ENCODE peak calls at places on chromosomes 1 and 21, in eight cellular contexts. G is HepG2, V is SK-N-SH, F is Panc1, X is HL-60, D is HCT116, T is GM12878, Z is K562. K is an unnamed sample.

GRCh38 chr21:28580585-28580984 is 412.1 kb downstream of the LTN1 start:
- DNase-seq in G (no peak), V (no peak), F (no peak), X (no peak), D (no peak), T (no peak), Z (no peak), K (peak)

GRCh38 chr1:89262643-89263042 is 10.0 kb downstream of the GBP5 start:
- DNase-seq in G (no peak), V (no peak), F (no peak), X (no peak), D (no peak), T (no peak), Z (no peak), K (no peak)

GRCh38 chr1:224498574-224499170 is 64.1 kb upstream of the WDR26 start:
- DNase-seq in G (no peak), V (no peak), F (peak), X (peak), D (no peak), T (no peak), Z (no peak), K (peak)

GRCh38 chr1:172391972-172392371 is 28.5 kb upstream of the C1orf105 start:
- DNase-seq in G (no peak), V (no peak), F (no peak), X (no peak), D (no peak), T (no peak), Z (no peak), K (no peak)

GRCh38 chr1:111707906-111708305 is 31.3 kb downstream of the INKA2 start:
- DNase-seq in G (no peak), V (no peak), F (no peak), X (peak), D (no peak), T (no peak), Z (no peak), K (no peak)

GRCh38 chr1:173715538-173715844 is 710 bp downstream of the KLHL20 start:
- DNase-seq in G (no peak), V (no peak), F (no peak), X (no peak), D (no peak), T (peak), Z (no peak), K (no peak)

GRCh38 chr1:30381671-30382365 is 341.6 kb downstream of the MATN1 start:
- DNase-seq in G (no peak), V (no peak), F (no peak), X (no peak), D (no peak), T (no peak), Z (no peak), K (no peak)

GRCh38 chr1:109620396-109620817 is 770 bp downstream of the AMPD2 start:
- DNase-seq in G (no peak), V (peak), F (no peak), X (no peak), D (no peak), T (no peak), Z (peak), K (no peak)

GRCh38 chr1:224219011-224219611 is 36.1 kb downstream of the DEGS1 start:
- DNase-seq in G (no peak), V (no peak), F (no peak), X (no peak), D (no peak), T (no peak), Z (no peak), K (no peak)

GRCh38 chr1:226584164-226584563 is 35.6 kb downstream of the STUM start:
- DNase-seq in G (no peak), V (no peak), F (no peak), X (no peak), D (no peak), T (no peak), Z (no peak), K (no peak)

GRCh38 chr1:116686175-116686574 is 18.6 kb upstream of the IGSF3 start:
- DNase-seq in G (no peak), V (no peak), F (no peak), X (no peak), D (no peak), T (no peak), Z (no peak), K (no peak)

GRCh38 chr1:154607084-154607747 is 770 bp downstream of the ADAR start:
- DNase-seq in G (peak), V (peak), F (no peak), X (no peak), D (no peak), T (no peak), Z (peak), K (no peak)

GRCh38 chr1:44660176-44660575 is 14.1 kb downstream of the TMEM53 start:
- DNase-seq in G (no peak), V (peak), F (no peak), X (no peak), D (no peak), T (no peak), Z (no peak), K (no peak)

GRCh38 chr1:41051022-41051421 is 29.5 kb upstream of the SLFNL1 start:
- DNase-seq in G (no peak), V (no peak), F (no peak), X (no peak), D (no peak), T (no peak), Z (no peak), K (no peak)

GRCh38 chr21:34219334-34220020 is 144.3 kb upstream of the KCNE2 start:
- DNase-seq in G (no peak), V (no peak), F (no peak), X (no peak), D (no peak), T (no peak), Z (no peak), K (no peak)

GRCh38 chr1:37465596-37466517 is 8.5 kb upstream of the ZC3H12A start:
- DNase-seq in G (no peak), V (no peak), F (no peak), X (no peak), D (no peak), T (no peak), Z (no peak), K (no peak)

GRCh38 chr1:223500560-223501425 is 107.6 kb downstream of the CCDC185 start:
- DNase-seq in G (no peak), V (no peak), F (no peak), X (no peak), D (peak), T (no peak), Z (no peak), K (peak)

GRCh38 chr1:30011970-30012369 is 711.4 kb downstream of the MATN1 start:
- DNase-seq in G (no peak), V (no peak), F (no peak), X (no peak), D (no peak), T (no peak), Z (no peak), K (no peak)

GRCh38 chr1:18922319-18922726 is 20.0 kb upstream of the ALDH4A1 start:
- DNase-seq in G (peak), V (no peak), F (no peak), X (no peak), D (no peak), T (no peak), Z (no peak), K (no peak)

GRCh38 chr1:59415876-59416275 is 119.0 kb downstream of the FGGY start:
- DNase-seq in G (no peak), V (no peak), F (no peak), X (no peak), D (no peak), T (no peak), Z (no peak), K (no peak)

GRCh38 chr1:232248276-232248803 is 381.6 kb downstream of the SIPA1L2 start:
- DNase-seq in G (no peak), V (peak), F (no peak), X (no peak), D (no peak), T (no peak), Z (no peak), K (no peak)

GRCh38 chr21:25903599-25903998 is 168.8 kb downstream of the GABPA start:
- DNase-seq in G (no peak), V (no peak), F (no peak), X (no peak), D (no peak), T (peak), Z (no peak), K (no peak)

GRCh38 chr1:238647877-238648276 is 738.5 kb upstream of the CHRM3 start:
- DNase-seq in G (no peak), V (no peak), F (no peak), X (no peak), D (no peak), T (no peak), Z (no peak), K (peak)

GRCh38 chr21:41506526-41507520 is 1.1 kb downstream of the TMPRSS2 start:
- DNase-seq in G (no peak), V (no peak), F (no peak), X (no peak), D (no peak), T (no peak), Z (no peak), K (peak)

GRCh38 chr21:25421327-25422028 is 185.8 kb downstream of the MRPL39 start:
- DNase-seq in G (no peak), V (no peak), F (peak), X (peak), D (no peak), T (peak), Z (no peak), K (peak)

GRCh38 chr1:29177022-29177705 is 4.5 kb downstream of the SRSF4 start:
- DNase-seq in G (no peak), V (no peak), F (no peak), X (no peak), D (no peak), T (no peak), Z (no peak), K (no peak)

GRCh38 chr21:36004441-36004840 is 55.9 kb downstream of the SETD4 start:
- DNase-seq in G (no peak), V (peak), F (no peak), X (no peak), D (no peak), T (peak), Z (peak), K (no peak)
- TF ChIP-seq REST in G (no peak), V (no peak), F (no peak), X (no peak), D (no peak), T (no peak), Z (no peak), K (no peak)

GRCh38 chr1:21219674-21220073 is 43.0 kb upstream of the EIF4G3 start:
- DNase-seq in G (no peak), V (peak), F (no peak), X (no peak), D (no peak), T (no peak), Z (no peak), K (no peak)
- TF ChIP-seq POLR2AphosphoS5 in G (no peak), V (no peak), F (no peak), X (no peak), D (no peak), T (no peak), Z (no peak), K (no peak)

DNA sequence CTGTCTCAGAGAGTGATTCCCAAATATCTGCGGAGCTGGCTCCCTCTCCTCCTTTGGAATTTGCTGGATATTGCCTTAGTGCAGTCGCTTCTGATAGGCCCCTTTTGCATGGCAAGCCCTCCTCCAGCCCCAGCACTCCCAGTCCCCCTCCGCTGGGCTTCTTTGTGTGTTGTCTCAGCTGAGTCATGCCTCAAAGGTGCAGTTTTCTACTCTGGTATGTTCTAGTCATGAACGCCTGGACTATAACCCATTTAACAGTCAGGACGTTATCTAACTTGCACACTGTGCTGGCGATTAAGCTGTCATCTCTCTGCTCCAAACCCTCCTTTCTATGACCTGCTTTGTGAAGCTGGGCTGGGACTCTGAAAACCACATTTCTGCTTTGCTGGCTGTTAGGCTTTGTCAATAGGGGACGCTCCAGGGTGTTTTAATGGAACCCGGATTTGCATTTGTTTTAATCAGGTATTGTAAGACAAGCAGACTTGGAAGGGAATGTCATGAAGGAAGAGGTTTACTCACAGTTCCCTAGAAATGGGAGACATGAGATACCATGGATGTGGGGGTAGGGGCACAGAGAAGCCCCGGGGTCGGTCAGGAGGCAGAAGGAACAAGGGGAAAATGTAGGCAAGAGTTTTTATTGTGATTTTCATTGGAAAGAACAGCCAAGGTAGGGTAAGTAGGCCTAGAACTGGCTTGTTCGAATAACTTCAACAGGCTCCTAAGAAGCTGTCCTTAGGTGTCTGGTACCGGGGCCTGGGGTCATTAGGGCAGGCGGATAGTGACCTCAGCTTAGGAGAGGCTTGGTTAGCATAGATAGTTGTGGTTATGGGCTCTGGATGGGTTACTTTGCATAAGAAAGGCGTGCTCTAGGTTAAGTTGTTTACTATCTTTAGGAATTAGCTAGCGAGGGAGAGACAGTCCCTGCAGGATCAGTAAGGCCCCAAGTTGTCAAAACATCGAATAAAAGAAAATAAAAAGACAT is 20.4 kb upstream of the HPCAL4 start:
- DNase-seq in G (peak), V (no peak), F (no peak), X (no peak), D (no peak), T (no peak), Z (peak), K (peak)
- TF ChIP-seq REST in G (no peak), V (no peak), F (no peak), X (no peak), D (no peak), T (no peak), Z (peak), K (no peak)

GRCh38 chr1:65059930-65060538 is 88.0 kb upstream of the AK4 start:
- DNase-seq in G (peak), V (peak), F (no peak), X (no peak), D (peak), T (no peak), Z (peak), K (peak)
- TF ChIP-seq POLR2AphosphoS5 in G (no peak), V (no peak), F (no peak), X (no peak), D (no peak), T (no peak), Z (no peak), K (no peak)

GRCh38 chr1:113557176-113557575 is 166.9 kb downstream of the MAGI3 start:
- DNase-seq in G (no peak), V (no peak), F (no peak), X (no peak), D (no peak), T (no peak), Z (no peak), K (no peak)
- TF ChIP-seq REST in G (no peak), V (no peak), F (no peak), X (no peak), D (no peak), T (no peak), Z (no peak), K (no peak)

DNA sequence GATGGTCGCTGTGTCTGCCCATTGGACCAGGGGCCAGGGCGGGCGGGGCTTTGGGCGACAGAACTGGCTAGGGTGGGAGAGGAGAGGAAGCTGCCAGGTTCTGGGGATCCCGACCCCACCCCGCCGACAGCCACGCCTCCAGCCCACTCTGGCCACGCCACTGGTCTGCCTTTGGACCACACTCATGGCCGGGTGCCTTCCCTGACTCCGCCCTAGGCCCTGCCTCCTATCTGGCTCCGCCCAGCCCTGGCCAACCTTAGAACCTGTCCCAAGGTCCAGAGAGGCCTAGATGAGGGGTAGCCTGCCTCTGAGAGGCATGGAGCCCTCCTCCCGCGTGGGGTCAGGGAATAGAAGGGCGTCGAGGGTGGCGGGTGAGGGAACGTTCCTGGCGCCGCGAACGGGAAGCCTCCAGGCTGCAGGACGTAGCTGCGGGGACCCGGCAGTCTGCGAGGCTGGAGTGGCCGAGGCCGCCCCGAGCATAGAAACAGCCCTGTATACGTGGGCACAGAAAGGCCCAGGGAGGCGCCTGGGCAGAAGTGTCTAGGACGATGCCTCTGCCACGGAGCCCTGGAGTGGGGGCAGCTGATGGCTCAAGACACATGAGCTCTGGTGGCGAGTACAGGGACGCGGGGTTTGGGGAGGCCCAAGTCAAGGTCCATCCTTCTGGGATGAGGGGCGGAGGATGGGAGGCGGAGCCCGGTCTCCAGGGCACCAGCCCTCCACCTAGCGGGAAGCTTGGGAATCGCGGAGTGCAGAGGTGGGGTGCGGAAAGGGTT is 11.5 kb upstream of the COL16A1 start:
- DNase-seq in G (peak), V (peak), F (peak), X (peak), D (peak), T (no peak), Z (peak), K (peak)
- TF ChIP-seq POLR2AphosphoS5 in G (peak), V (peak), F (peak), X (no peak), D (no peak), T (no peak), Z (no peak), K (peak)

K was measured in GM23338.